ENCODE peak calls at places on chromosomes 3 and 15, in seven cellular contexts. L is body of pancreas, I is tibial nerve, C is H1, H is GM23248, O is PC-3, J is GM12865. K is an unnamed sample.

GRCh38 chr3:16881896-16882645 is 2.7 kb upstream of the PLCL2 start:
- DNase-seq in L (no peak), I (no peak), C (no peak), H (peak), O (no peak), J (no peak), K (peak)

GRCh38 chr3:24288538-24289236 is 206.0 kb downstream of the THRB start:
- DNase-seq in L (no peak), I (no peak), C (no peak), H (no peak), O (no peak), J (no peak), K (peak)

GRCh38 chr15:96146711-96147110 is 183.8 kb upstream of the NR2F2 start:
- DNase-seq in L (no peak), I (no peak), C (no peak), H (peak), O (no peak), J (no peak), K (no peak)

GRCh38 chr15:75606711-75607684 is 18.5 kb downstream of the SNUPN start:
- DNase-seq in L (no peak), I (no peak), C (no peak), H (peak), O (no peak), J (no peak), K (no peak)

GRCh38 chr15:70714575-70714974 is 48.8 kb downstream of the UACA start:
- DNase-seq in L (no peak), I (no peak), C (no peak), H (peak), O (peak), J (no peak), K (no peak)

GRCh38 chr3:152320201-152320617 is 51.5 kb downstream of the MBNL1 start:
- DNase-seq in L (no peak), I (no peak), C (no peak), H (peak), O (peak), J (no peak), K (no peak)

GRCh38 chr3:18900994-18901393 is 247.3 kb upstream of the KCNH8 start:
- DNase-seq in L (no peak), I (no peak), C (no peak), H (no peak), O (no peak), J (peak), K (no peak)

GRCh38 chr3:146928421-146929059 is 323.4 kb upstream of the PLSCR5 start:
- DNase-seq in L (no peak), I (no peak), C (no peak), H (no peak), O (no peak), J (no peak), K (no peak)

GRCh38 chr3:37546876-37547275 is 314.8 kb upstream of the CTDSPL start:
- DNase-seq in L (no peak), I (peak), C (no peak), H (peak), O (peak), J (peak), K (peak)

GRCh38 chr15:79078003-79078402 is 12.6 kb downstream of the RASGRF1 start:
- DNase-seq in L (no peak), I (no peak), C (no peak), H (no peak), O (no peak), J (no peak), K (no peak)

GRCh38 chr3:19364150-19364549 is 215.8 kb downstream of the KCNH8 start:
- DNase-seq in L (peak), I (no peak), C (no peak), H (no peak), O (peak), J (no peak), K (no peak)

GRCh38 chr3:14042680-14043079 is 82.0 kb downstream of the CHCHD4 start:
- DNase-seq in L (no peak), I (no peak), C (no peak), H (peak), O (peak), J (no peak), K (no peak)

GRCh38 chr3:14047841-14048240 is 76.8 kb downstream of the CHCHD4 start:
- DNase-seq in L (no peak), I (no peak), C (no peak), H (no peak), O (no peak), J (no peak), K (no peak)

DNA sequence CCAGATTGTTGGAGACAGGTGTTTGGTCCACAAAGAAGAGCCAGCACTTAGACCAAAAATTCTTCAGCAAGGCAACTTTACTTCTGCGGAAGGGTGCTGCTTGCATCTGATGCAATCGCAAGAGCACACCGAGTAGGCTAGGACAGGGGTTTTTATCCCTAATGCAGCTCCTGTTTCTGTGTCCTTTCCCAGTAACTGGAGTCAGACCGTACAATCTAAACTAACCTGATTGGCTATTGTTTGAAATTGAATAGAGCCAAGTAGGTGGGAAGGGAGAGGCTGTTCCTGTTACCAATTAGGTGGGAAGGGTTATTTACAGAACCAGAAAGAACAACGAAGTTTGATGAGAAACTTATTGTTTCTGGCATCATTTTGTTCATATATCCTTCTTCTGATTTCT is 77.6 kb downstream of the CHCHD4 start:
- DNase-seq in L (no peak), I (no peak), C (no peak), H (no peak), O (no peak), J (no peak), K (no peak)
- H3K4me3 ChIP-seq in L (no peak), I (no peak), C (no peak), H (no peak), O (no peak), J (no peak), K (peak)

GRCh38 chr3:188974856-188975611 is 196.7 kb upstream of the TPRG1 start:
- DNase-seq in L (no peak), I (no peak), C (no peak), H (peak), O (peak), J (peak), K (no peak)

GRCh38 chr3:188975612-188976314 is 196.0 kb upstream of the TPRG1 start:
- DNase-seq in L (no peak), I (no peak), C (no peak), H (no peak), O (peak), J (no peak), K (no peak)

GRCh38 chr3:188976407-188976806 is 195.4 kb upstream of the TPRG1 start:
- DNase-seq in L (no peak), I (no peak), C (no peak), H (no peak), O (no peak), J (no peak), K (no peak)

DNA sequence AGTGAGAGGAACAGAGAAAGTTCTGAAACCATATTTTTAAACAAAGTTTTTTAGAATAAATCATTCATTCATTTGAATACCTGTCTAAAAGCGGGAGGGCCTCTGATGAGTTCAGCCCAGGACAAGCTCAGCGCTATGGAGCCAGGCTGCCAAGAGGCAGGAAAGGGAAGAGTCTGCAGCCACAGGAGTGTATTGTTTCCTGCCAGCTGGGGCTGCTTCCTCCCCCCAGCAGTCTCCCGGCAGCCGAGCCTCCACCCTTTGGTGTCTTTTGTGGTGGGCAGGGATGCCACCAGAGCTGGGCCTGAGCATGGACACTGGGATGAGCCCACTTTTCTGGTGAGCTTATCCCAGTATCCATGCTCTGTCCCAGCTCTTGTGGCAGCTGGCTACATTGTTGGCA is 199.5 kb upstream of the TPRG1 start:
- DNase-seq in L (no peak), I (no peak), C (no peak), H (no peak), O (no peak), J (no peak), K (no peak)
- H3K4me3 ChIP-seq in L (no peak), I (no peak), C (no peak), H (no peak), O (no peak), J (no peak), K (no peak)

DNA sequence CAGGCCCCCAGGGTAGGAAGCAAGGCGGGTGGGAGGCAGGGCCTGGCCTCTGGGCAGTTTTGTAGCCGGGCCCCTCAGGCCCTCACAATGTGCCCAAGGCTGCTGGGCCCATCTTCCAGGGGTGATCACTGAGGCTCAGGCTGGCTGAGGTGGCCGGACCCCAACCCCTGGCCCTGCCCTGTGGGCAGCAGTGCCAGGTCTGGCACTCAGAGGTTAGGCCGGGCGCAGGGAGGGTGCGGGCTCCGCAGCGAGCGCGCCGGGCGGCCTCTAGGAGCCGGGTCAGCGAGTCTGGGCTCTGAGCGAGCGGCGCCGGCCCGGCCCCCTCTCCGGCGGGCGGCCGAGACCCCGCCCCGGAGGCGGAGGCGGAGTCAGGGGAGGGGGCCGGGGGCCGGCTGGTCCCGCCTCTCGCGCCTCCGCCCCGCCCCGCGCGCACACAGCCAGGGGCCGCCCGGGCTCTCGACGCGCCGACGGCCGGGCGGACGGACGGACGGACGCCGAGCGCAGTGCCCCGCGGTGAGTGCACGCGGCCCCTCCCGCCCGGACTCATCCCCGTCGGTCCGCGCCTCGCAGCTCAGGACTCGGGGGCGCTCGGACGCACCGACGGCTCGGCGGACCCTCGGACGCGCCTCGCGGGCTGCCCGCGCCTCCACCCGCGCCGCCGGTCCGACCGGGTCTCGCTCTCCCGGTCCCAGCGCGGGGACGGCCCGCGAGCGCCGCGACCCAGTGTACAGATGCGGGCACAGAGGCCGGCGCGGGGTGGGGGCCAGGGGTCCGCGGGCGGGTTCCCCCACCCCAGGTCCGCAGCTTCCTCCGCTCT is at the start of gene FBLN2:
- DNase-seq in L (peak), I (no peak), C (no peak), H (peak), O (no peak), J (no peak), K (peak)
- H3K4me3 ChIP-seq in L (no peak), I (peak), C (peak), H (peak), O (no peak), J (no peak), K (peak)

GRCh38 chr15:22947101-22948000 is 32.8 kb downstream of the CYFIP1 start:
- DNase-seq in L (no peak), I (no peak), C (no peak), H (no peak), O (no peak), J (no peak), K (no peak)

GRCh38 chr15:22950211-22950990 is 29.8 kb downstream of the CYFIP1 start:
- DNase-seq in L (no peak), I (no peak), C (no peak), H (no peak), O (no peak), J (no peak), K (no peak)

GRCh38 chr15:22948056-22948455 is 32.1 kb downstream of the CYFIP1 start:
- DNase-seq in L (no peak), I (no peak), C (no peak), H (peak), O (no peak), J (no peak), K (no peak)

GRCh38 chr15:22951031-22951380 is 29.2 kb downstream of the CYFIP1 start:
- DNase-seq in L (no peak), I (no peak), C (no peak), H (no peak), O (no peak), J (no peak), K (no peak)

GRCh38 chr15:22949074-22949547 is 31.1 kb downstream of the CYFIP1 start:
- DNase-seq in L (no peak), I (peak), C (peak), H (peak), O (peak), J (peak), K (peak)
- H3K4me3 ChIP-seq in L (no peak), I (no peak), C (no peak), H (peak), O (no peak), J (peak), K (no peak)

GRCh38 chr3:167732313-167733065 is 2.2 kb downstream of the PDCD10 start:
- DNase-seq in L (no peak), I (no peak), C (no peak), H (peak), O (peak), J (no peak), K (no peak)

GRCh38 chr3:167731393-167731792 is 3.3 kb downstream of the PDCD10 start:
- DNase-seq in L (no peak), I (no peak), C (no peak), H (no peak), O (no peak), J (no peak), K (no peak)

GRCh38 chr3:167728176-167728575 is 6.5 kb downstream of the PDCD10 start:
- DNase-seq in L (no peak), I (no peak), C (no peak), H (peak), O (peak), J (no peak), K (no peak)

GRCh38 chr3:167728631-167729335 is 5.9 kb downstream of the PDCD10 start:
- DNase-seq in L (no peak), I (no peak), C (no peak), H (no peak), O (no peak), J (no peak), K (no peak)

DNA sequence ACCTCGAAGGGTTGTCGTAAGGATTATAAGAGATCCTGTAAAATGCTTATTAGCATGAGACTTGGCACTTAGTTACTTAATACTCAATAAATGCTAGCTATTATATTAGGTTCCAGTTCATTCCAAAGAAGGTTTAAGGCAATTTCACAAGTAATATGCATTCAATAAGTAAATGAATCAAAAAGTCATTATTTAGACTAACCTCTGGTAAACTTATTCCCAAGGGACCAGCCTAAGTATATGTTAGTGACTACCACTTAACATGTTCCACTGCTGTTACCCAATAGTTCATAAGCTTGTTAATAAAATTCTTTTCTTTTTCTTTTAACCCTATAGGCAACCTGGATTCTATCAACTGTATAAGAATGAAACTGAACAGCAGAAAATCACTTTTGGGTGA is 5.1 kb downstream of the PDCD10 start:
- DNase-seq in L (no peak), I (no peak), C (no peak), H (peak), O (no peak), J (no peak), K (no peak)
- H3K4me3 ChIP-seq in L (no peak), I (no peak), C (no peak), H (no peak), O (no peak), J (no peak), K (no peak)

DNA sequence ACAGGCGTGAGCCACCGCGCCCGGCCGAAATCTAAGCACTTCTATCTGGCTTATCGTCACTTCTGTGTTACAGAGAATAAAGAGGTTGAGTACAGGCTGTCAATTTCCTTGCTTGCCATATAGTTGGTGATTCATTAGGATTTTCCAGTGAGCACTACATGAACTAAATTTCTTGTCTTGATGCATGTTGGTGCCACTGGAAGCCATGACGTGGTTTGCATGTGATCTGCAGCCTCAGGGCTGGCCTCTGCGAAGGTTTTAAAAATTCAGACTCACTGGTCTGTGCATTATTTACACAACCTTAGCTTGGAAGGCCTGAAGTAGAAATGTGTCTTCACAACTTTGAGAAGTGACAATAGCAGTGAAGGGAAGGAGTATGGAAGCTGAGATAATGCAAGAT is 85.8 kb downstream of the NFKBIZ start:
- DNase-seq in L (no peak), I (no peak), C (no peak), H (no peak), O (no peak), J (no peak), K (no peak)
- H3K4me3 ChIP-seq in L (no peak), I (no peak), C (no peak), H (no peak), O (no peak), J (no peak), K (no peak)

DNA sequence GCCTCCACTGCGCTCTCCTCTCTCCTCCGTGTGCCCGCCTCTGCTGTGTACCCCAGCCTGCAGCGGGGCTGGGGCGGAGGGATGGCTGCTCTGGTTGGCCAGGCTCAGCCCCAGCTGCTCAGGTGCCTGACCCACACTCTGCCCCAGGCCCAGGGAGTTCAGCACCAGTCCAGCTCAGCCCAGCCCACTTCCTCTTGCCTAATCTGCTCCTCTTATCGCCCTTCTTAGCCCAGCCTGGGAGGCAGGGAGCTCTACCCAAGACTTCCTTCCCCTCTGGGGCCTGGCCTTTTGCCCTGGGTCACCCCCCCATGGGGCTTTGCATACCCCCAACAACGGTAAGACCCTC is 1.1 kb upstream of the PLCB2 start:
- DNase-seq in L (no peak), I (no peak), C (no peak), H (no peak), O (no peak), J (peak), K (peak)
- H3K4me3 ChIP-seq in L (no peak), I (no peak), C (no peak), H (no peak), O (no peak), J (peak), K (no peak)